ENCODE peak calls at places on chromosomes 1 and 21, in four cellular contexts. One of them, this sample, is unnamed.

GRCh38 chr1:196690582-196690981 is 38.7 kb downstream of the CFH start:
- DNase-seq in CD8-positive, alpha-beta T cell: no peak
- DNase-seq in OCI-LY7: no peak
- DNase-seq in stomach: no peak
- DNase-seq in this sample: no peak

GRCh38 chr1:231934797-231935196 is 308.2 kb downstream of the DISC1 start:
- DNase-seq in CD8-positive, alpha-beta T cell: no peak
- DNase-seq in OCI-LY7: no peak
- DNase-seq in stomach: no peak
- DNase-seq in this sample: no peak

GRCh38 chr21:15788847-15789548 is 59.2 kb downstream of the USP25 start:
- DNase-seq in CD8-positive, alpha-beta T cell: no peak
- DNase-seq in OCI-LY7: no peak
- DNase-seq in stomach: no peak
- DNase-seq in this sample: no peak

GRCh38 chr1:171329251-171329650 is 15.3 kb downstream of the FMO4 start:
- DNase-seq in CD8-positive, alpha-beta T cell: no peak
- DNase-seq in OCI-LY7: no peak
- DNase-seq in stomach: no peak
- DNase-seq in this sample: no peak

GRCh38 chr1:222240536-222241181 is 307.2 kb downstream of the HHIPL2 start:
- DNase-seq in CD8-positive, alpha-beta T cell: no peak
- DNase-seq in OCI-LY7: no peak
- DNase-seq in stomach: no peak
- DNase-seq in this sample: no peak

GRCh38 chr1:119859647-119860046 is 36.7 kb downstream of the ADAM30 start:
- DNase-seq in CD8-positive, alpha-beta T cell: no peak
- DNase-seq in OCI-LY7: no peak
- DNase-seq in stomach: no peak
- DNase-seq in this sample: no peak

GRCh38 chr1:160581970-160582369 is 2.7 kb upstream of the CD84 start:
- DNase-seq in CD8-positive, alpha-beta T cell: no peak
- DNase-seq in OCI-LY7: no peak
- DNase-seq in stomach: no peak
- DNase-seq in this sample: no peak

GRCh38 chr1:201253906-201254624 is 29.2 kb upstream of the PKP1 start:
- DNase-seq in CD8-positive, alpha-beta T cell: no peak
- DNase-seq in OCI-LY7: no peak
- DNase-seq in stomach: no peak
- DNase-seq in this sample: no peak

GRCh38 chr1:6300342-6301141 is 39.6 kb upstream of the GPR153 start:
- DNase-seq in CD8-positive, alpha-beta T cell: no peak
- DNase-seq in OCI-LY7: no peak
- DNase-seq in stomach: peak; percentile 54
- DNase-seq in this sample: no peak

GRCh38 chr1:55535724-55536262 is 320.6 kb upstream of the USP24 start:
- DNase-seq in CD8-positive, alpha-beta T cell: no peak
- DNase-seq in OCI-LY7: no peak
- DNase-seq in stomach: no peak
- DNase-seq in this sample: no peak

GRCh38 chr1:3539707-3540425 is 71.4 kb downstream of the MEGF6 start:
- DNase-seq in CD8-positive, alpha-beta T cell: no peak
- DNase-seq in OCI-LY7: no peak
- DNase-seq in stomach: no peak
- DNase-seq in this sample: no peak

GRCh38 chr21:8998946-8999681 is 1522.3 kb upstream of the TPTE start:
- DNase-seq in CD8-positive, alpha-beta T cell: no peak
- DNase-seq in OCI-LY7: no peak
- DNase-seq in stomach: no peak
- DNase-seq in this sample: no peak

GRCh38 chr1:183241446-183241845 is 55.4 kb downstream of the LAMC2 start:
- DNase-seq in CD8-positive, alpha-beta T cell: no peak
- DNase-seq in OCI-LY7: no peak
- DNase-seq in stomach: no peak
- DNase-seq in this sample: no peak

GRCh38 chr21:25496825-25497482 is 110.3 kb downstream of the MRPL39 start:
- DNase-seq in CD8-positive, alpha-beta T cell: no peak
- DNase-seq in OCI-LY7: no peak
- DNase-seq in stomach: no peak
- DNase-seq in this sample: peak; percentile 32

GRCh38 chr21:44568667-44569556 is 4.6 kb upstream of the KRTAP10-4 start:
- DNase-seq in CD8-positive, alpha-beta T cell: no peak
- DNase-seq in OCI-LY7: no peak
- DNase-seq in stomach: no peak
- DNase-seq in this sample: no peak

GRCh38 chr1:241048558-241048957 is 308.4 kb downstream of the RGS7 start:
- DNase-seq in CD8-positive, alpha-beta T cell: no peak
- DNase-seq in OCI-LY7: no peak
- DNase-seq in stomach: no peak
- DNase-seq in this sample: no peak

GRCh38 chr1:32500387-32501209 is 35.7 kb downstream of the ZBTB8B start:
- DNase-seq in CD8-positive, alpha-beta T cell: no peak
- DNase-seq in OCI-LY7: peak; percentile 21
- DNase-seq in stomach: peak; percentile 70
- DNase-seq in this sample: peak; percentile 71
- TF ChIP-seq CTCF in CD8-positive, alpha-beta T cell: no peak
- TF ChIP-seq CTCF in OCI-LY7: no peak
- TF ChIP-seq CTCF in stomach: peak; percentile 52
- TF ChIP-seq CTCF in this sample: no peak

DNA sequence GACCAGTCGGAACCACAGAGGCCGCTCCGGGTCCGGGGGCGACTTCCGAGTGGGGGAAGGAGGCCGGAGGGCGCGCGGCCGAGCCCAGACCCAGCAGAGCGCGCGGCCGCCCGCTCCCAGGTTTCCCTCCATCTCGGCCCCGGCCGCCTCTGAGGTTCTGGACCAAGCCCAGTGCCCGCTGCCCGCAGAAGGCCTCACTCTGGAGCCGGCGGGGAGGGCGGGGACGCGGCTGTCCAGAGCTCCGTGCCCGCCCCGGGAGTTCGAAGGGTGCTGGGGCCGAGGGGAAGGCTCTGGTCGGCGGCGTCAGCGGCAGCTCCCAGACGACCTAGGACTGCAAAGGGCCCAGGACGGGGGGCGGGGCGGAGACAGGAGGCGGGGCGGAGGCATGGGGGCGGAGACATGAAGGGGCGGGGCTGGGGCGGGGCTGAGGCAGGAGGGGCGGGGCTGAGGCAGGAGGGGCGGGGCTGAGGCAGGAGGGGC is 48.0 kb upstream of the SLC19A1 start:
- DNase-seq in CD8-positive, alpha-beta T cell: peak; percentile 71
- DNase-seq in OCI-LY7: peak; percentile 5
- DNase-seq in stomach: peak; percentile 62
- DNase-seq in this sample: peak; percentile 71
- H3K4me3 ChIP-seq in CD8-positive, alpha-beta T cell: peak overlapping the region; percentile 44
- H3K4me3 ChIP-seq in OCI-LY7: no peak overlapping the region
- H3K4me3 ChIP-seq in stomach: peak overlapping the region; percentile 47
- H3K4me3 ChIP-seq in this sample: no peak overlapping the region

GRCh38 chr1:56978819-56979218 is 13.0 kb upstream of the C8B start:
- DNase-seq in CD8-positive, alpha-beta T cell: no peak
- DNase-seq in OCI-LY7: no peak
- DNase-seq in stomach: peak; percentile 62
- DNase-seq in this sample: no peak

GRCh38 chr1:56972971-56973370 is 7.2 kb upstream of the C8B start:
- DNase-seq in CD8-positive, alpha-beta T cell: no peak
- DNase-seq in OCI-LY7: no peak
- DNase-seq in stomach: no peak
- DNase-seq in this sample: no peak

GRCh38 chr1:56975446-56975845 is 9.6 kb upstream of the C8B start:
- DNase-seq in CD8-positive, alpha-beta T cell: no peak
- DNase-seq in OCI-LY7: no peak
- DNase-seq in stomach: no peak
- DNase-seq in this sample: no peak

GRCh38 chr1:56973898-56974752 is 8.3 kb upstream of the C8B start:
- DNase-seq in CD8-positive, alpha-beta T cell: no peak
- DNase-seq in OCI-LY7: no peak
- DNase-seq in stomach: no peak
- DNase-seq in this sample: no peak

DNA sequence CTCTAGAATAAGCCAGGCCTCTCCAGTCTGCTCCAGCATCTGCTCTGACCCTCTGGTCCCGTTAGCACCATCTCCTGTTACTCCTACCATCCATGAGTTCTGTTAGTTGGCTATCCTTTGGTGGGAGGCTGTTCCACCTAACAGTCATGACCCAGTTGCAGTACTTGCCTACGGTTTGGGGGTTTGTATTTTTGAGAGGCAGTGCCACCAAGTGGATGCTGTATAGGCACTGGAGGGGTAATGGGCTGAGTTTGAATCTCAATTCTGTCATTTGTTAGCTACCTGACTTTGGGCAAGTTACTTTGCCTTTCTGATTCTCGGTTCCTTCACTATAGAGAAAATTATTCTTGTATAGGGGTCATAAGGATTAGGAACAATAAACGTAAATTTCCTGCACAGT is 12.1 kb upstream of the C8B start:
- DNase-seq in CD8-positive, alpha-beta T cell: no peak
- DNase-seq in OCI-LY7: no peak
- DNase-seq in stomach: no peak
- DNase-seq in this sample: no peak
- TF ChIP-seq CTCF in CD8-positive, alpha-beta T cell: no peak
- TF ChIP-seq CTCF in OCI-LY7: no peak
- TF ChIP-seq CTCF in stomach: no peak
- TF ChIP-seq CTCF in this sample: no peak

GRCh38 chr1:100721502-100722205 is 2.1 kb downstream of the VCAM1 start:
- DNase-seq in CD8-positive, alpha-beta T cell: no peak
- DNase-seq in OCI-LY7: no peak
- DNase-seq in stomach: peak; percentile 39
- DNase-seq in this sample: no peak
- H3K4me3 ChIP-seq in CD8-positive, alpha-beta T cell: no peak overlapping the region
- H3K4me3 ChIP-seq in OCI-LY7: no peak overlapping the region
- H3K4me3 ChIP-seq in stomach: peak overlapping the region; percentile 8
- H3K4me3 ChIP-seq in this sample: no peak overlapping the region

GRCh38 chr1:208045410-208046252 is 134.7 kb upstream of the CD34 start:
- DNase-seq in CD8-positive, alpha-beta T cell: no peak
- DNase-seq in OCI-LY7: no peak
- DNase-seq in stomach: no peak
- DNase-seq in this sample: no peak
- TF ChIP-seq CTCF in CD8-positive, alpha-beta T cell: no peak
- TF ChIP-seq CTCF in OCI-LY7: no peak
- TF ChIP-seq CTCF in stomach: no peak
- TF ChIP-seq CTCF in this sample: peak; percentile 14

DNA sequence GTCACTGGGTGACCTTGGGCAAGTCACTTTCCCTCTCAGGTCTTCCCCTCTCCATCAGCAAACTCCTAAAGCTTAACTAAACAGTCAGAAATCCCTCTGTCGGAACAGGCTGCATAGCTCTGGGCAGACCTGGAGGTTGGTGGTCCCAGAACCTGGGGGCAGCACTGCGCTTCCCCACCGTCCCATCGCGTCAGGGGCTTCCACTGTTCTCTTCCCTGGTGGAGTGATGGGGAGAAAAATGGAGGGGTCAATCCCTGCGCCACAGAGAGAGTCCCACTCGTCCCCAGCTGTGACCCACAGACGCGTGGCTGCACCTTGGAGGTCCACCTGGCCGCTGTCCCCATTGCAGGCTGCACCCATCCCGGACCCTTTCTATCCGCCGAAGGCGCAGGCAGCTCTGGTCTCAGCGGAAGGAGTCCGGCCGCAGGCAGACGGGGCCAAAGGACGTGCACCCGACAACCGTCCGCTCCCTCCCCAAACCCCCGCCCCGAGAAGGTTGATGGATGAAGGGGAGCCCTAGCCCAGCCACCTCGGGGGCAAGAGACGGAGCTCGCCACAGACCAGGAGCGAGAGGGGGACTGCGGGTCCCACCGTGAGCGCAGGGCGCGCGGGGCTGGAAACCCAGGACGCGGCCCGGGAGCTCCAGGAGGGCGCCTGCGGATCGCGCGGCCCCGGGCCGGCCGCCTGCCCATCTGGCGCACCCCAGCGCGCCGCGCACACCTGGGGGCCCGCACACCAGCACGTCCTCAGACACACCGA is 585 bp upstream of the WNT3A start:
- DNase-seq in CD8-positive, alpha-beta T cell: no peak
- DNase-seq in OCI-LY7: no peak
- DNase-seq in stomach: peak; percentile 15
- DNase-seq in this sample: no peak
- H3K4me3 ChIP-seq in CD8-positive, alpha-beta T cell: no peak overlapping the region
- H3K4me3 ChIP-seq in OCI-LY7: no peak overlapping the region
- H3K4me3 ChIP-seq in stomach: no peak overlapping the region
- H3K4me3 ChIP-seq in this sample: no peak overlapping the region

DNA sequence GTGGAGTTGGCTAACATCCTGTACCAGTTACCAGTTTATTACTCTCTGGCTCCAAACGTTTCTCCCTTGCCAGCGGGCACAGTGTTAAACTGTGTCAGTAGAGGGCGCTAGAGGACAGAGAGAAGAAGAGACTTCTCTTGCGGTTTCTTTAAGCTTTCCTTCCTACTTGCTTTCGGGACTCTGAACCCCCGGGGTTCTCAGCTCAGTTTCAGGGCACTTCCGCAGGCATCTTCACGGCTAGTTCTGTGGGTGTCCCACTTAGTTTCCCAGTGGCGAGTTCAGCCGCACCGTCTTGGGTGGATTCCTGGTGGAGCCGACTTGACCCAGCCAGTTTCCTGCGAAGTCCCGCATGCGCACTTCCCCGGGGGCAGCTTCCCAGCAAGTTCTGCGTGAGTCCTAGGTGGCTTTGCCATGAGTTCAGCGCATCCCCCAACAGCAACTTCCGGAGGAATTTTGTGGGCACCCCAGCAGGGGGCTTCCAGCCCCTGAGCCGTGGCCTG is 37.9 kb upstream of the BTG2 start:
- DNase-seq in CD8-positive, alpha-beta T cell: peak; percentile 79
- DNase-seq in OCI-LY7: peak; percentile 87
- DNase-seq in stomach: peak; percentile 88
- DNase-seq in this sample: peak; percentile 88
- TF ChIP-seq CTCF in CD8-positive, alpha-beta T cell: peak; percentile 95
- TF ChIP-seq CTCF in OCI-LY7: peak; percentile 98
- TF ChIP-seq CTCF in stomach: peak; percentile 90
- TF ChIP-seq CTCF in this sample: peak; percentile 90

GRCh38 chr1:184752656-184753055 is 2.0 kb downstream of the EDEM3 start:
- DNase-seq in CD8-positive, alpha-beta T cell: no peak
- DNase-seq in OCI-LY7: no peak
- DNase-seq in stomach: no peak
- DNase-seq in this sample: no peak
- H3K4me3 ChIP-seq in CD8-positive, alpha-beta T cell: no peak overlapping the region
- H3K4me3 ChIP-seq in OCI-LY7: peak overlapping the region; percentile 81
- H3K4me3 ChIP-seq in stomach: no peak overlapping the region
- H3K4me3 ChIP-seq in this sample: no peak overlapping the region

GRCh38 chr1:78688701-78689100 is 39.1 kb downstream of the IFI44 start:
- DNase-seq in CD8-positive, alpha-beta T cell: no peak
- DNase-seq in OCI-LY7: no peak
- DNase-seq in stomach: no peak
- DNase-seq in this sample: no peak
- TF ChIP-seq CTCF in CD8-positive, alpha-beta T cell: no peak
- TF ChIP-seq CTCF in OCI-LY7: peak; percentile 12
- TF ChIP-seq CTCF in stomach: no peak
- TF ChIP-seq CTCF in this sample: no peak

This sample was measured in GM12865.